ENCODE peak calls at places on chromosome 18, in six cellular contexts. One of them, this sample, is unnamed.

GRCh38 chr18:50044402-50044801 is 150.5 kb downstream of the MYO5B start:
- DNase-seq in cardiac fibroblast: no peak
- DNase-seq in GM06990: no peak
- DNase-seq in neural progenitor cell: peak
- DNase-seq in cardiac muscle cell: no peak
- DNase-seq in lung: no peak
- DNase-seq in this sample: no peak

GRCh38 chr18:62877448-62878221 is 162.3 kb downstream of the PHLPP1 start:
- DNase-seq in cardiac fibroblast: peak
- DNase-seq in GM06990: no peak
- DNase-seq in neural progenitor cell: peak
- DNase-seq in cardiac muscle cell: peak
- DNase-seq in lung: no peak
- DNase-seq in this sample: peak

GRCh38 chr18:79683626-79684282 is 4.2 kb downstream of the CTDP1 start:
- DNase-seq in cardiac fibroblast: no peak
- DNase-seq in GM06990: no peak
- DNase-seq in neural progenitor cell: no peak
- DNase-seq in cardiac muscle cell: no peak
- DNase-seq in lung: no peak
- DNase-seq in this sample: no peak

GRCh38 chr18:37422116-37422515 is 143.5 kb downstream of the CELF4 start:
- DNase-seq in cardiac fibroblast: no peak
- DNase-seq in GM06990: no peak
- DNase-seq in neural progenitor cell: no peak
- DNase-seq in cardiac muscle cell: no peak
- DNase-seq in lung: no peak
- DNase-seq in this sample: no peak

GRCh38 chr18:21109936-21110666 is 1.5 kb downstream of the ROCK1 start:
- DNase-seq in cardiac fibroblast: no peak
- DNase-seq in GM06990: peak
- DNase-seq in neural progenitor cell: no peak
- DNase-seq in cardiac muscle cell: no peak
- DNase-seq in lung: no peak
- DNase-seq in this sample: peak

GRCh38 chr18:79572848-79573451 is 106.7 kb upstream of the CTDP1 start:
- DNase-seq in cardiac fibroblast: no peak
- DNase-seq in GM06990: no peak
- DNase-seq in neural progenitor cell: no peak
- DNase-seq in cardiac muscle cell: no peak
- DNase-seq in lung: no peak
- DNase-seq in this sample: no peak

GRCh38 chr18:23249348-23249747 is 114.1 kb downstream of the CABLES1 start:
- DNase-seq in cardiac fibroblast: no peak
- DNase-seq in GM06990: no peak
- DNase-seq in neural progenitor cell: no peak
- DNase-seq in cardiac muscle cell: no peak
- DNase-seq in lung: no peak
- DNase-seq in this sample: no peak

GRCh38 chr18:72652990-72653593 is 109.0 kb upstream of the CBLN2 start:
- DNase-seq in cardiac fibroblast: peak
- DNase-seq in GM06990: peak
- DNase-seq in neural progenitor cell: peak
- DNase-seq in cardiac muscle cell: no peak
- DNase-seq in lung: no peak
- DNase-seq in this sample: no peak

GRCh38 chr18:2914844-2915243 is 68.0 kb downstream of the EMILIN2 start:
- DNase-seq in cardiac fibroblast: no peak
- DNase-seq in GM06990: no peak
- DNase-seq in neural progenitor cell: no peak
- DNase-seq in cardiac muscle cell: peak
- DNase-seq in lung: no peak
- DNase-seq in this sample: peak

GRCh38 chr18:74476154-74476553 is 19.0 kb upstream of the DIPK1C start:
- DNase-seq in cardiac fibroblast: no peak
- DNase-seq in GM06990: no peak
- DNase-seq in neural progenitor cell: peak
- DNase-seq in cardiac muscle cell: peak
- DNase-seq in lung: no peak
- DNase-seq in this sample: peak

GRCh38 chr18:13811993-13812392 is 12.0 kb upstream of the MC5R start:
- DNase-seq in cardiac fibroblast: no peak
- DNase-seq in GM06990: no peak
- DNase-seq in neural progenitor cell: no peak
- DNase-seq in cardiac muscle cell: no peak
- DNase-seq in lung: no peak
- DNase-seq in this sample: no peak

GRCh38 chr18:43662657-43663056 is 385.4 kb upstream of the SYT4 start:
- DNase-seq in cardiac fibroblast: peak
- DNase-seq in GM06990: no peak
- DNase-seq in neural progenitor cell: no peak
- DNase-seq in cardiac muscle cell: peak
- DNase-seq in lung: no peak
- DNase-seq in this sample: peak

GRCh38 chr18:75727479-75727878 is 300.0 kb upstream of the SMIM21 start:
- DNase-seq in cardiac fibroblast: peak
- DNase-seq in GM06990: no peak
- DNase-seq in neural progenitor cell: peak
- DNase-seq in cardiac muscle cell: peak
- DNase-seq in lung: no peak
- DNase-seq in this sample: peak

GRCh38 chr18:67519582-67519981 is 3.1 kb upstream of the DSEL start:
- DNase-seq in cardiac fibroblast: peak
- DNase-seq in GM06990: no peak
- DNase-seq in neural progenitor cell: no peak
- DNase-seq in cardiac muscle cell: peak
- DNase-seq in lung: no peak
- DNase-seq in this sample: peak

GRCh38 chr18:518081-518480 is 17.6 kb upstream of the COLEC12 start:
- DNase-seq in cardiac fibroblast: peak
- DNase-seq in GM06990: no peak
- DNase-seq in neural progenitor cell: no peak
- DNase-seq in cardiac muscle cell: peak
- DNase-seq in lung: no peak
- DNase-seq in this sample: no peak

GRCh38 chr18:2310824-2311349 is 260.4 kb downstream of the METTL4 start:
- DNase-seq in cardiac fibroblast: no peak
- DNase-seq in GM06990: no peak
- DNase-seq in neural progenitor cell: no peak
- DNase-seq in cardiac muscle cell: no peak
- DNase-seq in lung: no peak
- DNase-seq in this sample: no peak

GRCh38 chr18:59514193-59514592 is 155.1 kb upstream of the LMAN1 start:
- DNase-seq in cardiac fibroblast: peak
- DNase-seq in GM06990: no peak
- DNase-seq in neural progenitor cell: peak
- DNase-seq in cardiac muscle cell: peak
- DNase-seq in lung: peak
- DNase-seq in this sample: peak

GRCh38 chr18:22102948-22103663 is 66.3 kb upstream of the GATA6 start:
- DNase-seq in cardiac fibroblast: no peak
- DNase-seq in GM06990: no peak
- DNase-seq in neural progenitor cell: no peak
- DNase-seq in cardiac muscle cell: peak
- DNase-seq in lung: no peak
- DNase-seq in this sample: no peak

GRCh38 chr18:32422185-32422584 is 48.5 kb downstream of the GAREM1 start:
- DNase-seq in cardiac fibroblast: no peak
- DNase-seq in GM06990: no peak
- DNase-seq in neural progenitor cell: no peak
- DNase-seq in cardiac muscle cell: no peak
- DNase-seq in lung: no peak
- DNase-seq in this sample: no peak

GRCh38 chr18:78565240-78565639 is 414.4 kb upstream of the SALL3 start:
- DNase-seq in cardiac fibroblast: no peak
- DNase-seq in GM06990: no peak
- DNase-seq in neural progenitor cell: no peak
- DNase-seq in cardiac muscle cell: no peak
- DNase-seq in lung: no peak
- DNase-seq in this sample: no peak

GRCh38 chr18:72056171-72056570 is 488.0 kb downstream of the CBLN2 start:
- DNase-seq in cardiac fibroblast: no peak
- DNase-seq in GM06990: no peak
- DNase-seq in neural progenitor cell: no peak
- DNase-seq in cardiac muscle cell: no peak
- DNase-seq in lung: no peak
- DNase-seq in this sample: no peak

GRCh38 chr18:55322176-55322735 is 265.7 kb downstream of the TCF4 start:
- DNase-seq in cardiac fibroblast: peak
- DNase-seq in GM06990: peak
- DNase-seq in neural progenitor cell: peak
- DNase-seq in cardiac muscle cell: peak
- DNase-seq in lung: peak
- DNase-seq in this sample: peak

GRCh38 chr18:13456736-13457271 is 238.2 kb downstream of the LDLRAD4 start:
- DNase-seq in cardiac fibroblast: no peak
- DNase-seq in GM06990: no peak
- DNase-seq in neural progenitor cell: no peak
- DNase-seq in cardiac muscle cell: no peak
- DNase-seq in lung: no peak
- DNase-seq in this sample: no peak

GRCh38 chr18:38025433-38026038 is 459.9 kb upstream of the CELF4 start:
- DNase-seq in cardiac fibroblast: no peak
- DNase-seq in GM06990: no peak
- DNase-seq in neural progenitor cell: peak
- DNase-seq in cardiac muscle cell: no peak
- DNase-seq in lung: no peak
- DNase-seq in this sample: no peak

GRCh38 chr18:38305941-38306340 is 740.3 kb upstream of the CELF4 start:
- DNase-seq in cardiac fibroblast: no peak
- DNase-seq in GM06990: no peak
- DNase-seq in neural progenitor cell: no peak
- DNase-seq in cardiac muscle cell: no peak
- DNase-seq in lung: no peak
- DNase-seq in this sample: no peak

GRCh38 chr18:35570182-35570581 is 11.4 kb upstream of the GALNT1 start:
- DNase-seq in cardiac fibroblast: no peak
- DNase-seq in GM06990: no peak
- DNase-seq in neural progenitor cell: no peak
- DNase-seq in cardiac muscle cell: no peak
- DNase-seq in lung: no peak
- DNase-seq in this sample: no peak
- TF ChIP-seq CTCF in cardiac fibroblast: no peak
- TF ChIP-seq CTCF in GM06990: no peak
- TF ChIP-seq CTCF in neural progenitor cell: no peak
- TF ChIP-seq CTCF in cardiac muscle cell: no peak
- TF ChIP-seq CTCF in lung: no peak
- TF ChIP-seq CTCF in this sample: no peak

DNA sequence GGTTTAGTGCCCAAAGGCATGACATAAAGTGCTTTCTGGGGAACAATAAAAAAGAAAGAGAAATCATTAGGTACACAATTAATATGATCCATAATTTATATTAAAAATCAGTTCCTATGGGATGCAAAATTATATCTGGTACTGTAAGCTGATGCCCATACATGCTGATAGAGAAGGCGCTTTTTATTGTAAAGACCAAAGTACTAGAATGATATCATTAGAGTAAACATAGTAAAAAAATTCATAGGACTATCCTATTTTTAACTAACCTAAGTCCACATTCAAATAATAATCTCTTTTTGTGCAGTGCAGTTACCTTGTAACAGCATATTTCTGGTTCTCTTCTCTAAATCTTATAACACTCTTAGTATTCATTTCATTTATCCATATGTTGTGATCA is 252.2 kb downstream of the ASXL3 start:
- DNase-seq in cardiac fibroblast: no peak
- DNase-seq in GM06990: no peak
- DNase-seq in neural progenitor cell: no peak
- DNase-seq in cardiac muscle cell: no peak
- DNase-seq in lung: no peak
- DNase-seq in this sample: no peak
- H3K4me3 ChIP-seq in cardiac fibroblast: no peak
- H3K4me3 ChIP-seq in GM06990: no peak
- H3K4me3 ChIP-seq in neural progenitor cell: no peak
- H3K4me3 ChIP-seq in cardiac muscle cell: no peak
- H3K4me3 ChIP-seq in lung: no peak
- H3K4me3 ChIP-seq in this sample: no peak

DNA sequence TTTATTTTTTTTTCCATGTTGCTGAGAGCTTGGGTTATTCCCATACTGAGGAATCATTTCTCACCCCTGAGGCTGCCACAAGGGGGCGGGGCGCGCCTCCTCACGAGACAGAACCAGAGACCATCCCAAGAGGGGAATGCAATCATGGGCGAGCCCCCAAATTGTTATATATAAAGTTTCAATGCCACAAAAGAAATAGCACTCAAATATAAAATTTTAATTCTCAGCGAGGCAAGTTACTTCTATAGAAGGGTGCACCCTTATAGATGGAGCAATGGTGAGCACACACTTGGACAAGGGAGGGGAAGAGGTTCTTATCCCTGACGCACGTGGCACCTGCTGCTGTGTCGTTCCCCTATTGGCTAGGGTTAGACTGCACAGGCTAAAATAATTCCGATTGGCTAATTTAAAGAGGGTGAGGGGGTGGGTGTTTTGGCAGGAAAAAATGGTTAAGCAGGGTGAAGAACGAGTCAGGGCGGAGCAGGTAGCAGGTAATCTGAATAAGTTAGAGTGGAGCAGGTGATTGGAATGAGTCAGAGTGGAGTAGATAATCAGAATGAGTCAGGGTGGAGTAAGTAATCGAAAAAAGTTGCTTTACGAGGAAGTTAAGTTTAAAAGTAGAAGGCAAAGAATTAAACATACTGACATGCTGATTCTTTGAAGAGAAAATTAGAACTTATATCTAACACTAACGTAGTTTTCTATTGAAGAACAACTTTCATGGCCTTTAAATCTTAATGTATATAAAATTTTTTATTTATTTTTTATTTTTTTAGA is 177.5 kb downstream of the MTCL1 start:
- DNase-seq in cardiac fibroblast: no peak
- DNase-seq in GM06990: no peak
- DNase-seq in neural progenitor cell: peak
- DNase-seq in cardiac muscle cell: no peak
- DNase-seq in lung: no peak
- DNase-seq in this sample: no peak
- TF ChIP-seq CTCF in cardiac fibroblast: peak
- TF ChIP-seq CTCF in GM06990: no peak
- TF ChIP-seq CTCF in neural progenitor cell: peak
- TF ChIP-seq CTCF in cardiac muscle cell: no peak
- TF ChIP-seq CTCF in lung: no peak
- TF ChIP-seq CTCF in this sample: peak

DNA sequence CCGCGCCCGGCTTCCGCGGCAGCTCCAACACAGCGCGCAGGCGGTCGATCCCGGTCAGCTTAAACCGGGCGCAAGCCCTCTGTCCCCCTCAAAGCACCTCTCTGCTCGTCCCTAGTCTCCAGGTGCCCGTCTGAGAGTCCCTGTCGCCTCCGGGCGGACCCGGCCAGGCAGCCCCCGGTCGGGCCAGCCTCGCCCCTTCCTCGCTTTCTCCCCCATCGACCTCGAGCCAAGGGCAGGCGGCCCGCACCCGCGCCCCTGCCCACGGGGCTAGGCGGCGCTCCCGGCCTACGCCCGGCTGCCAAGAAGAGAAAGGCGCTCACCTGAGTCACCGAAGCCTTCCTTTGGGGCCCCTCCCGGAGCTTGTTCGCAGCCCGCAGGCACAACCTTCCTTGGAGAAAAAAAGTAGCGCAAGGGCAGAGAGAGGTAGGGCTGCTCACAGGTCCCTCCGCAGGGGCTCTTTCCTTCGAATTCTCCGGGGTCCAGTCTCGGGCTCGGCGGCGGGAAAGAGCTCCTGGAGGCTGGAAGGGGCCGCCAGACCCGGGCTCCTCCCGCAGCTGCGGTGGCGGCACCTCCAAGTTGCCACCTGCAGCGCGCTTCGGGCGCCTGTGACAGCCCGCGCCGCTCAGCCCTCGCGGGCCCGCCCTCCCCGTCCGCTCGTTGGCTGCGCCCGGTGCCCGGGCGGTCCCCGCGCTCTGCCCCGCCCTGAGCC is 86.4 kb upstream of the EPB41L3 start:
- DNase-seq in cardiac fibroblast: peak
- DNase-seq in GM06990: peak
- DNase-seq in neural progenitor cell: peak
- DNase-seq in cardiac muscle cell: peak
- DNase-seq in lung: peak
- DNase-seq in this sample: peak
- H3K4me3 ChIP-seq in cardiac fibroblast: peak
- H3K4me3 ChIP-seq in GM06990: no peak
- H3K4me3 ChIP-seq in neural progenitor cell: peak
- H3K4me3 ChIP-seq in cardiac muscle cell: peak
- H3K4me3 ChIP-seq in lung: peak
- H3K4me3 ChIP-seq in this sample: no peak

This sample was measured in fibroblast of villous mesenchyme.